ENCODE peak calls at places on chromosomes 16 and 17, in eight cellular contexts. T is CD8-positive, alpha-beta T cell; X is testis; D is Calu3; R is coronary artery; C is A549; U is K562; F is GM10248. W is an unnamed sample.

GRCh38 chr17:29616300-29617048 is 6.2 kb downstream of the CORO6 start:
- DNase-seq in T (no peak), X (no peak), D (no peak), R (no peak), C (no peak), U (no peak), F (no peak), W (peak)

GRCh38 chr16:56279132-56279531 is 87.8 kb downstream of the GNAO1 start:
- DNase-seq in T (peak), X (no peak), D (peak), R (no peak), C (no peak), U (peak), F (no peak), W (no peak)

GRCh38 chr16:47213761-47214440 is 70.2 kb upstream of the NETO2 start:
- DNase-seq in T (no peak), X (no peak), D (no peak), R (no peak), C (no peak), U (no peak), F (no peak), W (no peak)

GRCh38 chr17:77435272-77436057 is 294.7 kb downstream of the SEC14L1 start:
- DNase-seq in T (peak), X (no peak), D (no peak), R (no peak), C (no peak), U (no peak), F (no peak), W (no peak)

GRCh38 chr17:77957215-77957868 is 1.2 kb upstream of the TNRC6C start:
- DNase-seq in T (no peak), X (no peak), D (no peak), R (no peak), C (peak), U (no peak), F (peak), W (no peak)

GRCh38 chr17:61002316-61002736 is 324.7 kb downstream of the BCAS3 start:
- DNase-seq in T (no peak), X (no peak), D (no peak), R (no peak), C (peak), U (peak), F (peak), W (no peak)

GRCh38 chr17:40218740-40219072 is 398 bp upstream of the WIPF2 start:
- DNase-seq in T (peak), X (peak), D (peak), R (peak), C (peak), U (peak), F (peak), W (peak)

GRCh38 chr16:71746442-71747046 is 22.0 kb upstream of the PHLPP2 start:
- DNase-seq in T (peak), X (no peak), D (peak), R (no peak), C (peak), U (peak), F (peak), W (no peak)

GRCh38 chr17:42322382-42323267 is 34.3 kb downstream of the STAT5A start:
- DNase-seq in T (peak), X (peak), D (peak), R (peak), C (peak), U (peak), F (peak), W (peak)

GRCh38 chr16:10835281-10835931 is 16.8 kb upstream of the TVP23A start:
- DNase-seq in T (no peak), X (no peak), D (no peak), R (no peak), C (no peak), U (no peak), F (peak), W (no peak)

GRCh38 chr16:27786881-27787625 is 237.1 kb downstream of the KATNIP start:
- DNase-seq in T (no peak), X (no peak), D (no peak), R (no peak), C (no peak), U (no peak), F (no peak), W (no peak)

GRCh38 chr17:7502987-7503386 is 18.8 kb downstream of the POLR2A start:
- DNase-seq in T (no peak), X (no peak), D (no peak), R (no peak), C (no peak), U (no peak), F (no peak), W (no peak)

GRCh38 chr16:11668590-11669379 is 530 bp downstream of the SNN start:
- DNase-seq in T (no peak), X (no peak), D (no peak), R (no peak), C (no peak), U (no peak), F (no peak), W (peak)

GRCh38 chr17:42133461-42134041 is 10.9 kb downstream of the HSPB9 start:
- DNase-seq in T (peak), X (no peak), D (no peak), R (no peak), C (no peak), U (no peak), F (peak), W (no peak)

GRCh38 chr17:339193-340061 is 13.2 kb downstream of the RPH3AL start:
- DNase-seq in T (no peak), X (no peak), D (no peak), R (no peak), C (no peak), U (no peak), F (no peak), W (no peak)

GRCh38 chr17:18363021-18363941 is at the start of gene SHMT1:
- DNase-seq in T (peak), X (peak), D (peak), R (peak), C (peak), U (peak), F (peak), W (peak)

GRCh38 chr17:39981207-39982068 is 831 bp downstream of the PSMD3 start:
- DNase-seq in T (no peak), X (no peak), D (no peak), R (no peak), C (peak), U (peak), F (no peak), W (no peak)

GRCh38 chr17:63688396-63689020 is 11.4 kb downstream of the LIMD2 start:
- DNase-seq in T (no peak), X (no peak), D (no peak), R (no peak), C (no peak), U (no peak), F (peak), W (no peak)

GRCh38 chr16:28839004-28839639 is 7.0 kb downstream of the TUFM start:
- DNase-seq in T (no peak), X (no peak), D (no peak), R (no peak), C (no peak), U (no peak), F (no peak), W (no peak)

GRCh38 chr16:28838558-28838918 is 7.6 kb downstream of the TUFM start:
- DNase-seq in T (no peak), X (no peak), D (no peak), R (no peak), C (no peak), U (no peak), F (no peak), W (no peak)

GRCh38 chr16:28842696-28843095 is 3.5 kb downstream of the TUFM start:
- DNase-seq in T (no peak), X (no peak), D (no peak), R (no peak), C (no peak), U (no peak), F (no peak), W (no peak)

GRCh38 chr16:28837672-28838557 is 8.2 kb downstream of the TUFM start:
- DNase-seq in T (no peak), X (no peak), D (no peak), R (no peak), C (no peak), U (no peak), F (no peak), W (no peak)

DNA sequence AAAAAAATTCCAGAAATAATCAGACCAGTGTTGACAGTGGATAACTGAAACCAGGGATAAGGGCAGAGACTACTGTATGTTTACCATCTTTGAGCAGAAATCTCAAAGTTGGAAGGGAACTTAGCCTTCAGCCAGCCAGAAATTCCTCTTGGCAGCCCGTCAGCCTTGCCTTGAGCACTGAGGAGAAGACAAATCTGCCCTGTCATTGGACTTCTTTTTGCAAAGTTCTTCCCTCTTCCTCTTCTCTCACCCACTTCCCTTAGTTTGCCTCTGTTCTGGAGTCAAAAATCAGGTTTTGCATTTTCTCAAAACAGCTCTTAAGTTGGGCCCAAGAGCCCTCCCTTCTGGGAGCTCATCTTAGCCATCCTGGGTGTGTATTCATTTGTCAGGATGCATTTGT is 6.2 kb downstream of the TUFM start:
- DNase-seq in T (no peak), X (no peak), D (no peak), R (no peak), C (no peak), U (no peak), F (no peak), W (no peak)
- TF ChIP-seq CTCF in T (no peak), X (no peak), D (no peak), R (no peak), C (no peak), U (no peak), F (no peak), W (no peak)

DNA sequence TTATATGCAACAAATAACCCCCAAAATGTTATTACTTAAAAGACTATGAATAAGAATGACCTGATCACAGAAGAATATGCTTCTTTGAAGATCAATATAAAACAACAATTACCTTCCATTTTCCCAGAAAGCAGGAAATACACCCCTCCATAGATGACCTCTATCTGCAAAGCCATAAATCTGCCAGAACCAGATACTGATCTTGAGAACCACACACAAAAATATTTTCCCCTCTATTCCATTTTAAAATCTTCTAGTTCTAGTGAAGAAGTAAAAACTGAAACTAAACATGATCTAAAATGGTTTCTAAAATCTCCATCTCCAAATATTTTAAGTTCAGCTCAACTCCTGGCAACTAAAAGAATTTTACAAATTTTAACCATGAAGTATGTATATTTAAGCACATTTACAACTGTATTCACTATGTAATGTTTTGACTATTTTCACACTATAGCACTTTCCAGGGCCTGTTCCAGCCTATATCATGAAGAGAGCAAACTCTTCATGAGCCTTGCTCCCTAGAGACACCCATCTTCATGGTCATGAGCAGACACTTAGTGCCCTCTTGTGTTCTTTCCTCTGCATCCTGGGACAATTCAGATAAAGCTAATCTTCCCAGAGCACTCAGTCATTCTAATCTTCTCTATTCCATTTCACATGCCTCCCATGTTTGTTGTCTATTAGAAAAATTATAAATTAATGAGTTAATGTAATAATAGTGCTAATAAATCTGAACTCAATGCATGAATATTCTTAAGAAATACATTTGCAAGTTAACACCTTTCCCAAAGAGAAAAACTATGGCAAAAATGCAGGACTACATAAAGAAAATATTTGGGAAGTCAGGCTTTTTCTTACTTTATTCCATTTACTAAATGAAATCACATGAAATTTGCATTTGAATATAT is 87.0 kb downstream of the HELZ start:
- DNase-seq in T (no peak), X (no peak), D (no peak), R (no peak), C (peak), U (peak), F (peak), W (no peak)
- TF ChIP-seq CTCF in T (no peak), X (no peak), D (no peak), R (no peak), C (peak), U (peak), F (peak), W (peak)

GRCh38 chr17:81252336-81253329 is 13.5 kb downstream of the NDUFAF8 start:
- DNase-seq in T (no peak), X (no peak), D (no peak), R (no peak), C (no peak), U (no peak), F (no peak), W (no peak)

GRCh38 chr17:81253358-81254131 is 14.4 kb downstream of the NDUFAF8 start:
- DNase-seq in T (peak), X (peak), D (peak), R (no peak), C (peak), U (peak), F (peak), W (no peak)

GRCh38 chr17:81256616-81257015 is 17.5 kb downstream of the NDUFAF8 start:
- DNase-seq in T (no peak), X (no peak), D (no peak), R (no peak), C (peak), U (no peak), F (no peak), W (no peak)

GRCh38 chr17:81257533-81257932 is 18.4 kb downstream of the NDUFAF8 start:
- DNase-seq in T (no peak), X (no peak), D (no peak), R (no peak), C (no peak), U (no peak), F (no peak), W (no peak)

GRCh38 chr17:81254955-81255717 is 16.0 kb downstream of the NDUFAF8 start:
- DNase-seq in T (no peak), X (peak), D (peak), R (no peak), C (peak), U (peak), F (no peak), W (no peak)
- TF ChIP-seq CTCF in T (no peak), X (peak), D (peak), R (peak), C (peak), U (peak), F (peak), W (peak)

GRCh38 chr17:38702166-38702899 is 2.7 kb upstream of the MLLT6 start:
- DNase-seq in T (peak), X (peak), D (peak), R (peak), C (peak), U (peak), F (peak), W (no peak)

GRCh38 chr17:38693700-38694329 is 11.3 kb upstream of the MLLT6 start:
- DNase-seq in T (no peak), X (peak), D (no peak), R (peak), C (no peak), U (no peak), F (no peak), W (no peak)

GRCh38 chr17:38702900-38703741 is 2.0 kb upstream of the MLLT6 start:
- DNase-seq in T (no peak), X (peak), D (peak), R (no peak), C (no peak), U (peak), F (peak), W (no peak)

GRCh38 chr17:38701504-38702165 is 3.4 kb upstream of the MLLT6 start:
- DNase-seq in T (peak), X (peak), D (peak), R (no peak), C (peak), U (peak), F (peak), W (no peak)

DNA sequence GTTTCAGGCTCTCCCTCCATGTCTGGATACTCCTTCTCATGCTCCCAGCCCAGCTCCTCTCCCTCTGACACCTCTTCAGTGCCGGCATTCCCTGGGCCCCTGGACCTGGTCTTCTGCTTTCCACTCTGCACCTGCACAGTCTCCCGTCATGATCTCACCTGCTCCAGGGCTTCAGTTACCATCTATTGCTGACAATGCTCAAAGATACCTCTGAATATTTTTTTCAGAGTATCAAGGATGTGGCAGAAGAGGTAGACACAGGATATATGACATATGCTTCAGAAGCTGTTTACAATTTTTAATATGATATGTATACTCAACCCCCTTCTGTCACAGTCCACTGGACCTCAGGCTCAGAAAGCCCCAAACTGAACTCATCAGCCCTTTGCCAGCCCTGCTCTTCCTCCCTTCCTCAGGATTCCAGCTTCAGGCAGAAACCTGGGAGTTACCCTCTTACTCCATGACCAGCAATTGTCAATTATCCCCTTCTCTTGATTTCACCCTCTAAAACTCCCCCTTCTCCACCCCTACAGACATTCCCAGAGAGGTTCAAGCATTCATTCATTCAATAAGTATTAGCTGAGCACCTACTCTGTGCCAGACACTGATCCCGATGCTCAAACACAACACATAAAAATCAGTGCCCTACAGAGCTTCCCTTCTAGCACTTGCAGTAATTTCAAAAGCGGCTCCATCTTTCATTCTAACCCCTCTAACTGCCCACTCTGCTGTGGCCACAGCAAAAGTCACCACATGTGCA is 7.8 kb upstream of the MLLT6 start:
- DNase-seq in T (no peak), X (no peak), D (no peak), R (no peak), C (no peak), U (no peak), F (no peak), W (no peak)
- TF ChIP-seq CTCF in T (no peak), X (no peak), D (no peak), R (no peak), C (no peak), U (no peak), F (no peak), W (no peak)

DNA sequence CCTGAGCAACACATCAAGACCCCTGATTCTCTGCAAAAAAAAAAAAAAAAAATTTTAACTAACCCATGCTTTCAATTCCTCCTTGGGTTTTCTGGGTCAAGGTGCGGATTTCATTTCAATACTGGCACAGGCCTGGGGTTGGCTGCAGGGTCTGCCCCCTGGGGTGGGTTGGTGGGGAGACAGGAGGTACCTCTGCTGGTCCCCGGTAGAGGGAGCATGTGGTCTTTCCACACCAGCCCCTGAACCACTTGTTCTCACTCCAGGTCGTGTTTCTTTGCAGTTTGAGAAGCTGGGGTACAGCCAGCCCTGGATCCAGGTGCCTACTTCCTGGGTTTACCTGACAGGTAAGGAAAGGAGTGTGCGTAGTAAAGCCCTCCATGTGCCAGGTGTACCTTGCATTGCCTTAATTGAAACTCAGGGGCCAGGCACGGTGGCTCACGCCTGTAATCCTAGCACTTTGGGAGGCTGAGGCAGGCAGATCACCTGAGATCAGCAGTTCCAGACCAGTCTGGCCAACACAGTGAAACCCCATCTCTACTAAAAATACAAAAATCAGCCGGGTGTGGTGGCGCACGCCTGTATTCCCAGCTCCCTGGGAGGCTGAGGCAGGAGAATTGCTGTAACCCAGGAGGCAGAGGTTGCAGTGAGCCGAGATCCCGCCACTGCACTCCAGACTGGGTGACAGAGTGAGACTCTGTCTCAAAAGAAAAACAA is 21.8 kb downstream of the SDR42E2 start:
- DNase-seq in T (no peak), X (no peak), D (no peak), R (no peak), C (no peak), U (peak), F (peak), W (no peak)
- TF ChIP-seq CTCF in T (no peak), X (no peak), D (no peak), R (no peak), C (peak), U (peak), F (peak), W (peak)

GRCh38 chr17:47821424-47822379 is at the start of gene OSBPL7:
- DNase-seq in T (peak), X (peak), D (peak), R (peak), C (peak), U (peak), F (peak), W (no peak)
- TF ChIP-seq CTCF in T (no peak), X (no peak), D (no peak), R (no peak), C (peak), U (peak), F (peak), W (peak)

GRCh38 chr16:64455275-64455674 is 666.6 kb downstream of the CDH11 start:
- DNase-seq in T (no peak), X (no peak), D (no peak), R (no peak), C (no peak), U (no peak), F (no peak), W (no peak)
- TF ChIP-seq CTCF in T (no peak), X (no peak), D (no peak), R (no peak), C (no peak), U (no peak), F (no peak), W (peak)